ENCODE peak calls at places on chromosomes 7 and 10, in seven cellular contexts. One of them, this sample, is unnamed.

GRCh38 chr7:157150825-157151412 is 12.2 kb downstream of the UBE3C start:
- DNase-seq in activated T-cell treated with anti-CD3 and anti-CD28 coated beads for 24 hours: no peak
- DNase-seq in astrocyte of the cerebellum: peak; percentile 55
- DNase-seq in neural progenitor cell: peak; percentile 67
- DNase-seq in amniotic stem cell: no peak
- DNase-seq in NCI-H1092: no peak
- DNase-seq in T-cell: no peak
- DNase-seq in this sample: no peak

GRCh38 chr7:81402227-81402626 is 367.6 kb downstream of the HGF start:
- DNase-seq in activated T-cell treated with anti-CD3 and anti-CD28 coated beads for 24 hours: no peak
- DNase-seq in astrocyte of the cerebellum: peak; percentile 32
- DNase-seq in neural progenitor cell: no peak
- DNase-seq in amniotic stem cell: no peak
- DNase-seq in NCI-H1092: no peak
- DNase-seq in T-cell: no peak
- DNase-seq in this sample: no peak

GRCh38 chr7:19107392-19108147 is 9.9 kb downstream of the TWIST1 start:
- DNase-seq in activated T-cell treated with anti-CD3 and anti-CD28 coated beads for 24 hours: no peak
- DNase-seq in astrocyte of the cerebellum: no peak
- DNase-seq in neural progenitor cell: peak; percentile 66
- DNase-seq in amniotic stem cell: no peak
- DNase-seq in NCI-H1092: peak; percentile 56
- DNase-seq in T-cell: no peak
- DNase-seq in this sample: no peak

GRCh38 chr10:24929056-24929544 is 23.3 kb downstream of the PRTFDC1 start:
- DNase-seq in activated T-cell treated with anti-CD3 and anti-CD28 coated beads for 24 hours: no peak
- DNase-seq in astrocyte of the cerebellum: peak; percentile 97
- DNase-seq in neural progenitor cell: peak; percentile 15
- DNase-seq in amniotic stem cell: no peak
- DNase-seq in NCI-H1092: no peak
- DNase-seq in T-cell: no peak
- DNase-seq in this sample: no peak

GRCh38 chr7:17184805-17185689 is 113.4 kb upstream of the AHR start:
- DNase-seq in activated T-cell treated with anti-CD3 and anti-CD28 coated beads for 24 hours: no peak
- DNase-seq in astrocyte of the cerebellum: no peak
- DNase-seq in neural progenitor cell: no peak
- DNase-seq in amniotic stem cell: no peak
- DNase-seq in NCI-H1092: no peak
- DNase-seq in T-cell: no peak
- DNase-seq in this sample: no peak

GRCh38 chr10:86671419-86671818 is 3.1 kb downstream of the LDB3 start:
- DNase-seq in activated T-cell treated with anti-CD3 and anti-CD28 coated beads for 24 hours: no peak
- DNase-seq in astrocyte of the cerebellum: no peak
- DNase-seq in neural progenitor cell: no peak
- DNase-seq in amniotic stem cell: no peak
- DNase-seq in NCI-H1092: no peak
- DNase-seq in T-cell: no peak
- DNase-seq in this sample: no peak

GRCh38 chr10:132640326-132641125 is 102.9 kb downstream of the INPP5A start:
- DNase-seq in activated T-cell treated with anti-CD3 and anti-CD28 coated beads for 24 hours: no peak
- DNase-seq in astrocyte of the cerebellum: no peak
- DNase-seq in neural progenitor cell: no peak
- DNase-seq in amniotic stem cell: no peak
- DNase-seq in NCI-H1092: no peak
- DNase-seq in T-cell: no peak
- DNase-seq in this sample: no peak

GRCh38 chr7:44218418-44219201 is 17.8 kb downstream of the YKT6 start:
- DNase-seq in activated T-cell treated with anti-CD3 and anti-CD28 coated beads for 24 hours: no peak
- DNase-seq in astrocyte of the cerebellum: no peak
- DNase-seq in neural progenitor cell: peak; percentile 88
- DNase-seq in amniotic stem cell: no peak
- DNase-seq in NCI-H1092: no peak
- DNase-seq in T-cell: no peak
- DNase-seq in this sample: no peak

GRCh38 chr7:15845868-15846267 is 159.4 kb upstream of the MEOX2 start:
- DNase-seq in activated T-cell treated with anti-CD3 and anti-CD28 coated beads for 24 hours: no peak
- DNase-seq in astrocyte of the cerebellum: no peak
- DNase-seq in neural progenitor cell: no peak
- DNase-seq in amniotic stem cell: no peak
- DNase-seq in NCI-H1092: no peak
- DNase-seq in T-cell: no peak
- DNase-seq in this sample: no peak

GRCh38 chr7:68407460-68407859 is 1190.8 kb upstream of the AUTS2 start:
- DNase-seq in activated T-cell treated with anti-CD3 and anti-CD28 coated beads for 24 hours: no peak
- DNase-seq in astrocyte of the cerebellum: no peak
- DNase-seq in neural progenitor cell: no peak
- DNase-seq in amniotic stem cell: no peak
- DNase-seq in NCI-H1092: no peak
- DNase-seq in T-cell: no peak
- DNase-seq in this sample: no peak

GRCh38 chr7:67947651-67948050 is 951.0 kb downstream of the TYW1 start:
- DNase-seq in activated T-cell treated with anti-CD3 and anti-CD28 coated beads for 24 hours: no peak
- DNase-seq in astrocyte of the cerebellum: peak; percentile 1
- DNase-seq in neural progenitor cell: no peak
- DNase-seq in amniotic stem cell: no peak
- DNase-seq in NCI-H1092: no peak
- DNase-seq in T-cell: no peak
- DNase-seq in this sample: no peak

GRCh38 chr7:155780884-155781283 is 31.4 kb downstream of the SHH start:
- DNase-seq in activated T-cell treated with anti-CD3 and anti-CD28 coated beads for 24 hours: no peak
- DNase-seq in astrocyte of the cerebellum: no peak
- DNase-seq in neural progenitor cell: no peak
- DNase-seq in amniotic stem cell: no peak
- DNase-seq in NCI-H1092: no peak
- DNase-seq in T-cell: no peak
- DNase-seq in this sample: no peak

GRCh38 chr7:3149961-3150516 is 106.4 kb upstream of the CARD11 start:
- DNase-seq in activated T-cell treated with anti-CD3 and anti-CD28 coated beads for 24 hours: no peak
- DNase-seq in astrocyte of the cerebellum: no peak
- DNase-seq in neural progenitor cell: no peak
- DNase-seq in amniotic stem cell: no peak
- DNase-seq in NCI-H1092: no peak
- DNase-seq in T-cell: no peak
- DNase-seq in this sample: no peak

GRCh38 chr10:68725016-68725415 is 4.0 kb downstream of the CCAR1 start:
- DNase-seq in activated T-cell treated with anti-CD3 and anti-CD28 coated beads for 24 hours: no peak
- DNase-seq in astrocyte of the cerebellum: no peak
- DNase-seq in neural progenitor cell: no peak
- DNase-seq in amniotic stem cell: no peak
- DNase-seq in NCI-H1092: no peak
- DNase-seq in T-cell: no peak
- DNase-seq in this sample: no peak

GRCh38 chr7:127918130-127918529 is 113.1 kb downstream of the LRRC4 start:
- DNase-seq in activated T-cell treated with anti-CD3 and anti-CD28 coated beads for 24 hours: no peak
- DNase-seq in astrocyte of the cerebellum: no peak
- DNase-seq in neural progenitor cell: no peak
- DNase-seq in amniotic stem cell: no peak
- DNase-seq in NCI-H1092: no peak
- DNase-seq in T-cell: no peak
- DNase-seq in this sample: no peak

GRCh38 chr10:44293306-44293778 is 91.6 kb downstream of the CXCL12 start:
- DNase-seq in activated T-cell treated with anti-CD3 and anti-CD28 coated beads for 24 hours: no peak
- DNase-seq in astrocyte of the cerebellum: no peak
- DNase-seq in neural progenitor cell: peak; percentile 8
- DNase-seq in amniotic stem cell: no peak
- DNase-seq in NCI-H1092: no peak
- DNase-seq in T-cell: no peak
- DNase-seq in this sample: no peak

GRCh38 chr7:155862516-155863257 is 50.4 kb upstream of the SHH start:
- DNase-seq in activated T-cell treated with anti-CD3 and anti-CD28 coated beads for 24 hours: no peak
- DNase-seq in astrocyte of the cerebellum: no peak
- DNase-seq in neural progenitor cell: no peak
- DNase-seq in amniotic stem cell: no peak
- DNase-seq in NCI-H1092: no peak
- DNase-seq in T-cell: no peak
- DNase-seq in this sample: no peak

GRCh38 chr10:114714281-114714741 is 56.2 kb upstream of the ABLIM1 start:
- DNase-seq in activated T-cell treated with anti-CD3 and anti-CD28 coated beads for 24 hours: no peak
- DNase-seq in astrocyte of the cerebellum: peak; percentile 90
- DNase-seq in neural progenitor cell: no peak
- DNase-seq in amniotic stem cell: peak; percentile 85
- DNase-seq in NCI-H1092: peak; percentile 18
- DNase-seq in T-cell: no peak
- DNase-seq in this sample: no peak

GRCh38 chr10:72328829-72329204 is 25.9 kb downstream of the DNAJB12 start:
- DNase-seq in activated T-cell treated with anti-CD3 and anti-CD28 coated beads for 24 hours: no peak
- DNase-seq in astrocyte of the cerebellum: no peak
- DNase-seq in neural progenitor cell: no peak
- DNase-seq in amniotic stem cell: no peak
- DNase-seq in NCI-H1092: no peak
- DNase-seq in T-cell: no peak
- DNase-seq in this sample: no peak

GRCh38 chr7:143463556-143463955 is 14.1 kb upstream of the TAS2R41 start:
- DNase-seq in activated T-cell treated with anti-CD3 and anti-CD28 coated beads for 24 hours: no peak
- DNase-seq in astrocyte of the cerebellum: no peak
- DNase-seq in neural progenitor cell: peak; percentile 9
- DNase-seq in amniotic stem cell: no peak
- DNase-seq in NCI-H1092: no peak
- DNase-seq in T-cell: no peak
- DNase-seq in this sample: no peak

GRCh38 chr10:71222541-71223364 is 10.4 kb downstream of the UNC5B start:
- DNase-seq in activated T-cell treated with anti-CD3 and anti-CD28 coated beads for 24 hours: no peak
- DNase-seq in astrocyte of the cerebellum: no peak
- DNase-seq in neural progenitor cell: peak; percentile 76
- DNase-seq in amniotic stem cell: no peak
- DNase-seq in NCI-H1092: no peak
- DNase-seq in T-cell: no peak
- DNase-seq in this sample: no peak

GRCh38 chr10:79431891-79432831 is 13.3 kb downstream of the ZCCHC24 start:
- DNase-seq in activated T-cell treated with anti-CD3 and anti-CD28 coated beads for 24 hours: no peak
- DNase-seq in astrocyte of the cerebellum: no peak
- DNase-seq in neural progenitor cell: peak; percentile 23
- DNase-seq in amniotic stem cell: no peak
- DNase-seq in NCI-H1092: no peak
- DNase-seq in T-cell: no peak
- DNase-seq in this sample: no peak

GRCh38 chr10:29435809-29436501 is 147.1 kb downstream of the LYZL1 start:
- DNase-seq in activated T-cell treated with anti-CD3 and anti-CD28 coated beads for 24 hours: no peak
- DNase-seq in astrocyte of the cerebellum: no peak
- DNase-seq in neural progenitor cell: no peak
- DNase-seq in amniotic stem cell: peak; percentile 22
- DNase-seq in NCI-H1092: no peak
- DNase-seq in T-cell: no peak
- DNase-seq in this sample: no peak

GRCh38 chr7:66728571-66728970 is 12.0 kb upstream of the RABGEF1 start:
- DNase-seq in activated T-cell treated with anti-CD3 and anti-CD28 coated beads for 24 hours: no peak
- DNase-seq in astrocyte of the cerebellum: no peak
- DNase-seq in neural progenitor cell: no peak
- DNase-seq in amniotic stem cell: no peak
- DNase-seq in NCI-H1092: no peak
- DNase-seq in T-cell: no peak
- DNase-seq in this sample: no peak

GRCh38 chr7:141674201-141674671 is 27.7 kb downstream of the DENND11 start:
- DNase-seq in activated T-cell treated with anti-CD3 and anti-CD28 coated beads for 24 hours: no peak
- DNase-seq in astrocyte of the cerebellum: peak; percentile 45
- DNase-seq in neural progenitor cell: peak; percentile 92
- DNase-seq in amniotic stem cell: no peak
- DNase-seq in NCI-H1092: no peak
- DNase-seq in T-cell: no peak
- DNase-seq in this sample: no peak

GRCh38 chr7:46468753-46469356 is 547.8 kb upstream of the IGFBP3 start:
- DNase-seq in activated T-cell treated with anti-CD3 and anti-CD28 coated beads for 24 hours: no peak
- DNase-seq in astrocyte of the cerebellum: no peak
- DNase-seq in neural progenitor cell: peak; percentile 34
- DNase-seq in amniotic stem cell: no peak
- DNase-seq in NCI-H1092: peak; percentile 4
- DNase-seq in T-cell: no peak
- DNase-seq in this sample: no peak

GRCh38 chr10:65234261-65234660 is 1691.6 kb upstream of the LRRTM3 start:
- DNase-seq in activated T-cell treated with anti-CD3 and anti-CD28 coated beads for 24 hours: no peak
- DNase-seq in astrocyte of the cerebellum: no peak
- DNase-seq in neural progenitor cell: no peak
- DNase-seq in amniotic stem cell: no peak
- DNase-seq in NCI-H1092: no peak
- DNase-seq in T-cell: no peak
- DNase-seq in this sample: no peak

GRCh38 chr10:71613303-71613777 is 106.2 kb downstream of the C10orf105 start:
- DNase-seq in activated T-cell treated with anti-CD3 and anti-CD28 coated beads for 24 hours: no peak
- DNase-seq in astrocyte of the cerebellum: no peak
- DNase-seq in neural progenitor cell: no peak
- DNase-seq in amniotic stem cell: no peak
- DNase-seq in NCI-H1092: no peak
- DNase-seq in T-cell: no peak
- DNase-seq in this sample: no peak

GRCh38 chr7:17770710-17771375 is 169.5 kb downstream of the SNX13 start:
- DNase-seq in activated T-cell treated with anti-CD3 and anti-CD28 coated beads for 24 hours: no peak
- DNase-seq in astrocyte of the cerebellum: no peak
- DNase-seq in neural progenitor cell: no peak
- DNase-seq in amniotic stem cell: no peak
- DNase-seq in NCI-H1092: no peak
- DNase-seq in T-cell: no peak
- DNase-seq in this sample: no peak

GRCh38 chr7:139588632-139589031 is 65.1 kb downstream of the CLEC2L start:
- DNase-seq in activated T-cell treated with anti-CD3 and anti-CD28 coated beads for 24 hours: no peak
- DNase-seq in astrocyte of the cerebellum: no peak
- DNase-seq in neural progenitor cell: peak; percentile 21
- DNase-seq in amniotic stem cell: no peak
- DNase-seq in NCI-H1092: no peak
- DNase-seq in T-cell: no peak
- DNase-seq in this sample: no peak